ENCODE peak calls at places on chromosome 17, in seven cellular contexts. U is HCT116, X is A549, S is SK-N-SH, P is GM12878, E is K562, J is HepG2. V is an unnamed sample. For H3K9me3, the result is how much of the 10 kb centered on the place peaks cover.

GRCh38 chr17:75842411-75842810 is 1.8 kb downstream of the UNC13D start:
- DNase-seq in U (no peak), X (no peak), S (no peak), P (no peak), E (no peak), J (no peak), V (no peak)

GRCh38 chr17:44976198-44976597 is 8.1 kb upstream of the C1QL1 start:
- DNase-seq in U (no peak), X (no peak), S (no peak), P (no peak), E (peak), J (no peak), V (no peak)

GRCh38 chr17:8015236-8015956 is 13.0 kb downstream of the GUCY2D start:
- DNase-seq in U (no peak), X (no peak), S (no peak), P (no peak), E (no peak), J (no peak), V (no peak)

GRCh38 chr17:50249887-50250286 is 24.4 kb upstream of the TMEM92 start:
- DNase-seq in U (no peak), X (no peak), S (no peak), P (no peak), E (no peak), J (no peak), V (no peak)

GRCh38 chr17:81388612-81389367 is 6.5 kb upstream of the BAHCC1 start:
- DNase-seq in U (no peak), X (no peak), S (peak), P (no peak), E (no peak), J (peak), V (no peak)

GRCh38 chr17:73021771-73022170 is 70.7 kb downstream of the SLC39A11 start:
- DNase-seq in U (no peak), X (no peak), S (no peak), P (no peak), E (no peak), J (no peak), V (no peak)

GRCh38 chr17:50269477-50270429 is 4.5 kb upstream of the TMEM92 start:
- DNase-seq in U (peak), X (peak), S (peak), P (peak), E (peak), J (peak), V (peak)

GRCh38 chr17:14276535-14277250 is 24.2 kb upstream of the HS3ST3B1 start:
- DNase-seq in U (no peak), X (no peak), S (no peak), P (no peak), E (no peak), J (peak), V (no peak)

GRCh38 chr17:69430488-69430887 is 16.0 kb downstream of the MAP2K6 start:
- DNase-seq in U (no peak), X (no peak), S (no peak), P (no peak), E (no peak), J (no peak), V (no peak)

GRCh38 chr17:63550816-63551639 is 751 bp downstream of the DCAF7 start:
- DNase-seq in U (no peak), X (peak), S (peak), P (no peak), E (peak), J (peak), V (no peak)

GRCh38 chr17:82332669-82333278 is 792 bp downstream of the SECTM1 start:
- DNase-seq in U (peak), X (peak), S (peak), P (no peak), E (peak), J (no peak), V (no peak)

GRCh38 chr17:37017355-37017754 is 68.6 kb downstream of the AATF start:
- DNase-seq in U (no peak), X (no peak), S (peak), P (no peak), E (no peak), J (no peak), V (no peak)

GRCh38 chr17:7774037-7774659 is 56.6 kb downstream of the DNAH2 start:
- DNase-seq in U (no peak), X (no peak), S (no peak), P (no peak), E (peak), J (peak), V (no peak)

DNA sequence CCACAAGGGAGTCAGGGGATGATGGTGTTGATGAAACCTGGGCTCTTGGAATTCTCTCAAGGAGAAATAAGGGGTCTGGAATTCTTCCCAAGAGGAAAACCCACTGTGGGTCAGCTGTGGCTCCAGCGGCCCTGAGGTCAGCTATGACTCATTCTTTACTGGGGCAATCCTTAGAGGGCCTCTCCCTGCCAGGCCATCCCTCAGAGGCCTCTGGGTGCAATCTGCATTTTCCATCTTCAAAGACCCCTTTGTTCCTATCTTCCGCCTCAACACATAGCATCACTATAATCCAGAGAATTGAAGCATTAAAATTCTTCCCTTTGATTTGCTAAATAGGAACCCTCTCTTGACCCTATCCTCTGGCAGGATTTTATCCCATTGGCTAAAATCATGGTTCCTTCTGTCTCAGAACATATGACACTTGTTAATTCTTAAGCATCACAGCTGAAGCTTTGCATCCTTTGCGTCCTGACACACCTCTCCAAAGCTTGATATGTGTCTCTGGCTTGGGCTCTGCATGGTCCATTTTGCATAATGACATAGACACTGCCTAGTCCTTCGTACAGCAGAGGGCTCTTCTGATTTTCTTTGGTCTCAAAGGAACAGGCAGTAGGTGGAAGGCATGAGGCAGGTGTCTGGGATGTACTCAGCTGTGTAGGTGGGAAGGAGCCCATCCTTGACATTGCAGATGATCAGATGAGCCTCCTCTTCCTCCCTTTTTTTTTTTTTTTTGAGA is 4.4 kb upstream of the KRT37 start:
- DNase-seq in U (no peak), X (no peak), S (no peak), P (no peak), E (no peak), J (peak), V (no peak)
- TF ChIP-seq REST in U (no peak), X (no peak), S (no peak), P (no peak), E (no peak), J (no peak), V (no peak)

GRCh38 chr17:5099271-5099670 is 12.4 kb downstream of the ZNF232 start:
- DNase-seq in U (no peak), X (no peak), S (no peak), P (no peak), E (no peak), J (no peak), V (no peak)
- H3K9me3 ChIP-seq in U (under half), X (half or more), S (under half), P (under half), E (under half), J (under half), V (under half)

GRCh38 chr17:51640108-51640622 is 379.8 kb downstream of the UTP18 start:
- DNase-seq in U (peak), X (peak), S (peak), P (no peak), E (peak), J (peak), V (peak)
- TF ChIP-seq REST in U (no peak), X (no peak), S (no peak), P (no peak), E (no peak), J (no peak), V (no peak)

GRCh38 chr17:153851-154250 is 16.5 kb downstream of the SCGB1C2 start:
- DNase-seq in U (no peak), X (no peak), S (no peak), P (no peak), E (no peak), J (no peak), V (no peak)
- H3K9me3 ChIP-seq in U (under half), X (under half), S (under half), P (under half), E (under half), J (under half), V (under half)

GRCh38 chr17:70857351-70857750 is 688.0 kb downstream of the KCNJ2 start:
- DNase-seq in U (no peak), X (no peak), S (no peak), P (no peak), E (no peak), J (no peak), V (no peak)

GRCh38 chr17:70859829-70860228 is 690.5 kb downstream of the KCNJ2 start:
- DNase-seq in U (no peak), X (no peak), S (no peak), P (no peak), E (no peak), J (no peak), V (no peak)

DNA sequence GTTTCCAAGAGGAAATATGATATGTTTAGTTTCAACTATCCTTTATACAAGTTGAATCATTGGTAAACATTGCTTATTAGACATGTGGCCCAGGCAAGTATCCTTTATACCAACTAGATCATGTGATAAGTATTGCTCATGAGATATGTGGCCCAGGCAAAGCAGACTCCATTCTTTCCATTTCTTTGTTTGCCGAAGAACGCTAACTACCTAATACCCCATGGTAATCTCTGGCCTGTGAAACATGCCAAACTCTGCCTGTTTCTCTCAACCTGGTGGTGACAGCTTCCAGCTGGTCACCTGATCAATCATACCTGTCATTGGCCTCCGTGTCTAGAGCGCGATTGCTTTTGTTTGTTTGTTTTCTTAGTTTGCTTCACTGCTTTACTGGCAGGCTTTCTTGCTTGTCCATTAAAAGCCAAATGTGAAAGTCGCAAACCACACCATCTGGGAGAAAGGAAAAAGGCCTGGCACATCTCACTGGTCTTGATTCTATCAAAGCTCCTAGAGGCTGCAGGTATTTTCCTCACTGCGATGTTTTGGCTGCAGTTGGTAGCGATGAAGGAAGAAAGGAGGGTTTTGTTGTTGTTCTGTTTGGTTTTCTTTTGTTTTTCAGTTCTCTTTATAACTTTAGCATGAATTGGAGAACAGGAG is 686.2 kb downstream of the KCNJ2 start:
- DNase-seq in U (no peak), X (no peak), S (no peak), P (no peak), E (no peak), J (no peak), V (peak)
- TF ChIP-seq REST in U (no peak), X (no peak), S (no peak), P (no peak), E (no peak), J (no peak), V (no peak)

GRCh38 chr17:30064738-30065137 is 51.9 kb upstream of the NSRP1 start:
- DNase-seq in U (no peak), X (no peak), S (no peak), P (no peak), E (no peak), J (no peak), V (no peak)
- H3K9me3 ChIP-seq in U (under half), X (under half), S (under half), P (under half), E (under half), J (under half), V (under half)

GRCh38 chr17:38702900-38703741 is 2.0 kb upstream of the MLLT6 start:
- DNase-seq in U (no peak), X (no peak), S (no peak), P (no peak), E (peak), J (no peak), V (no peak)
- TF ChIP-seq REST in U (no peak), X (no peak), S (no peak), P (no peak), E (no peak), J (no peak), V (no peak)

GRCh38 chr17:31452561-31453110 is 61.2 kb downstream of the RAB11FIP4 start:
- DNase-seq in U (no peak), X (no peak), S (no peak), P (no peak), E (no peak), J (no peak), V (no peak)

GRCh38 chr17:31448467-31449077 is 57.1 kb downstream of the RAB11FIP4 start:
- DNase-seq in U (no peak), X (no peak), S (no peak), P (no peak), E (no peak), J (no peak), V (no peak)

GRCh38 chr17:31449746-31450145 is 58.3 kb downstream of the RAB11FIP4 start:
- DNase-seq in U (no peak), X (no peak), S (no peak), P (no peak), E (no peak), J (no peak), V (no peak)

GRCh38 chr17:31453896-31454295 is 62.4 kb downstream of the RAB11FIP4 start:
- DNase-seq in U (no peak), X (no peak), S (no peak), P (no peak), E (peak), J (no peak), V (no peak)

GRCh38 chr17:31452101-31452500 is 60.6 kb downstream of the RAB11FIP4 start:
- DNase-seq in U (no peak), X (no peak), S (no peak), P (no peak), E (no peak), J (no peak), V (no peak)
- H3K9me3 ChIP-seq in U (under half), X (under half), S (under half), P (under half), E (under half), J (under half), V (under half)

GRCh38 chr17:2082003-2082862 is 27.3 kb downstream of the HIC1 start:
- DNase-seq in U (no peak), X (no peak), S (peak), P (no peak), E (no peak), J (no peak), V (no peak)

GRCh38 chr17:2084766-2085647 is 30.1 kb downstream of the HIC1 start:
- DNase-seq in U (no peak), X (no peak), S (peak), P (no peak), E (no peak), J (peak), V (no peak)

GRCh38 chr17:2083613-2084128 is 28.8 kb downstream of the HIC1 start:
- DNase-seq in U (no peak), X (no peak), S (no peak), P (peak), E (peak), J (peak), V (no peak)

GRCh38 chr17:2085648-2085949 is 30.7 kb downstream of the HIC1 start:
- DNase-seq in U (no peak), X (no peak), S (no peak), P (no peak), E (no peak), J (no peak), V (no peak)

GRCh38 chr17:2084129-2084765 is 29.3 kb downstream of the HIC1 start:
- DNase-seq in U (no peak), X (no peak), S (peak), P (no peak), E (peak), J (no peak), V (no peak)
- TF ChIP-seq REST in U (no peak), X (no peak), S (no peak), P (no peak), E (no peak), J (no peak), V (no peak)

DNA sequence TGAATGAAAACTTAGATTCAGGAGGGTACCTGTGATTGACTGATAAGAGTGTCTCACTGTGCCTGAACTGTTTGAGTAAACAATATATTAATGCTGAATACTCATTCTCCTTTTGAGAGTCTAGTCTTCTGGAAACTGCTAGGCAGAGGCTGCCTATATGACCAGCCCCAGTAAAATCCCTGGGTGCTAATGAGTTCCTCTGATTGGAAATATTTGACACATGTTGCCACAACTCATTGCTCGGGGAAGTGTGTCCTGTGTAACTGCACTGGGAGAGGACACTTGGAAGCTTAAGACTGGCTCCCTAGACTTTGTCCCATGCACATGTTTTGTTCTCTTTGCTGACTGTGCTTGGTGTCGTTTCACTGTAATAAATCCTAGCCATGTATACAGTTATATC is 108.7 kb upstream of the NACA2 start:
- DNase-seq in U (no peak), X (no peak), S (no peak), P (no peak), E (no peak), J (no peak), V (no peak)
- H3K9me3 ChIP-seq in U (under half), X (under half), S (under half), P (under half), E (under half), J (under half), V (under half)

V was measured in Panc1.